ENCODE peak calls at places on chromosomes 1 and 21, in four cellular contexts. N is AG10803, A is lung, G is psoas muscle. D is an unnamed sample.

GRCh38 chr1:30405081-30405480 is 318.3 kb downstream of the MATN1 start:
- DNase-seq in A (no peak), G (no peak), N (no peak), D (no peak)

GRCh38 chr21:41501919-41502318 is 6.0 kb downstream of the TMPRSS2 start:
- DNase-seq in G (no peak), N (no peak), A (no peak), D (no peak)

GRCh38 chr1:227071898-227072587 is 131.9 kb downstream of the COQ8A start:
- DNase-seq in N (no peak), G (no peak), A (no peak), D (no peak)

GRCh38 chr1:150836129-150836773 is 28.2 kb upstream of the CTSK start:
- DNase-seq in G (no peak), A (no peak), N (no peak), D (peak)

GRCh38 chr1:162085991-162086390 is 16.5 kb downstream of the NOS1AP start:
- DNase-seq in N (no peak), A (no peak), G (no peak), D (no peak)

GRCh38 chr1:9689971-9690381 is 38.4 kb downstream of the PIK3CD start:
- DNase-seq in N (no peak), G (peak), A (no peak), D (no peak)

GRCh38 chr1:32101233-32101681 is 6.6 kb upstream of the KPNA6 start:
- DNase-seq in G (no peak), A (no peak), N (peak), D (no peak)

GRCh38 chr1:27567183-27567526 is 36.8 kb downstream of the AHDC1 start:
- DNase-seq in N (no peak), G (no peak), A (no peak), D (no peak)

GRCh38 chr1:172893146-172893841 is 157.4 kb downstream of the TNFSF18 start:
- DNase-seq in N (no peak), A (no peak), G (no peak), D (no peak)

GRCh38 chr1:28860332-28861073 is 48.5 kb downstream of the OPRD1 start:
- DNase-seq in N (no peak), G (no peak), A (no peak), D (peak)

GRCh38 chr1:147811751-147812150 is 51.3 kb upstream of the GJA5 start:
- DNase-seq in G (no peak), N (no peak), A (no peak), D (no peak)

GRCh38 chr21:39251326-39251725 is 62.1 kb downstream of the BRWD1 start:
- DNase-seq in N (peak), A (no peak), G (no peak), D (no peak)

GRCh38 chr1:209988706-209989105 is 50.7 kb downstream of the SYT14 start:
- DNase-seq in G (no peak), A (no peak), N (no peak), D (peak)

GRCh38 chr1:100950776-100951175 is 54.9 kb downstream of the SLC30A7 start:
- DNase-seq in N (peak), A (no peak), G (no peak), D (peak)

GRCh38 chr1:39987869-39988268 is 32.9 kb downstream of the MFSD2A start:
- DNase-seq in A (no peak), N (no peak), G (no peak), D (no peak)

GRCh38 chr21:15190837-15191236 is 126.0 kb upstream of the NRIP1 start:
- DNase-seq in N (no peak), G (no peak), A (no peak), D (no peak)

GRCh38 chr1:98044766-98045165 is 123.9 kb upstream of the DPYD start:
- DNase-seq in G (no peak), A (no peak), N (no peak), D (no peak)

GRCh38 chr1:173295391-173295790 is 88.3 kb upstream of the TNFSF4 start:
- DNase-seq in A (no peak), N (peak), G (no peak), D (no peak)

GRCh38 chr1:240595476-240595875 is 16.5 kb downstream of the GREM2 start:
- DNase-seq in G (no peak), A (no peak), N (no peak), D (no peak)

GRCh38 chr1:50272923-50273322 is 150.3 kb downstream of the DMRTA2 start:
- DNase-seq in N (no peak), G (no peak), A (no peak), D (no peak)

GRCh38 chr1:97174039-97174704 is 452.6 kb downstream of the PTBP2 start:
- DNase-seq in A (no peak), N (no peak), G (no peak), D (no peak)